ENCODE peak calls at places on chromosomes 1 and 21, in nine cellular contexts. One of them, this sample, is unnamed. For H3K4me1 and H3K36me3, the result is how much of the 10 kb centered on the place peaks cover.

GRCh38 chr1:245060684-245061374 is 94.0 kb upstream of the KIF26B start:
- DNase-seq in IMR-90: peak
- DNase-seq in transverse colon: peak
- DNase-seq in PC-9: no peak
- DNase-seq in HAP-1: no peak
- DNase-seq in psoas muscle: no peak
- DNase-seq in heart right ventricle: no peak
- DNase-seq in mesendoderm: no peak
- DNase-seq in endodermal cell: no peak
- DNase-seq in this sample: no peak

GRCh38 chr1:180643693-180644092 is 11.9 kb downstream of the XPR1 start:
- DNase-seq in IMR-90: peak
- DNase-seq in transverse colon: no peak
- DNase-seq in PC-9: no peak
- DNase-seq in HAP-1: no peak
- DNase-seq in psoas muscle: no peak
- DNase-seq in heart right ventricle: peak
- DNase-seq in mesendoderm: no peak
- DNase-seq in endodermal cell: no peak
- DNase-seq in this sample: no peak

GRCh38 chr1:151680812-151681211 is 35.8 kb downstream of the CELF3 start:
- DNase-seq in IMR-90: peak
- DNase-seq in transverse colon: no peak
- DNase-seq in PC-9: peak
- DNase-seq in HAP-1: no peak
- DNase-seq in psoas muscle: no peak
- DNase-seq in heart right ventricle: no peak
- DNase-seq in mesendoderm: no peak
- DNase-seq in endodermal cell: no peak
- DNase-seq in this sample: no peak

GRCh38 chr21:31987696-31988095 is 114.9 kb downstream of the HUNK start:
- DNase-seq in IMR-90: no peak
- DNase-seq in transverse colon: peak
- DNase-seq in PC-9: no peak
- DNase-seq in HAP-1: no peak
- DNase-seq in psoas muscle: peak
- DNase-seq in heart right ventricle: no peak
- DNase-seq in mesendoderm: no peak
- DNase-seq in endodermal cell: no peak
- DNase-seq in this sample: no peak

GRCh38 chr1:44903261-44903660 is 60.2 kb upstream of the PTCH2 start:
- DNase-seq in IMR-90: peak
- DNase-seq in transverse colon: no peak
- DNase-seq in PC-9: no peak
- DNase-seq in HAP-1: no peak
- DNase-seq in psoas muscle: no peak
- DNase-seq in heart right ventricle: peak
- DNase-seq in mesendoderm: no peak
- DNase-seq in endodermal cell: no peak
- DNase-seq in this sample: peak

GRCh38 chr1:234884701-234885100 is 243.9 kb downstream of the TOMM20 start:
- DNase-seq in IMR-90: no peak
- DNase-seq in transverse colon: no peak
- DNase-seq in PC-9: no peak
- DNase-seq in HAP-1: no peak
- DNase-seq in psoas muscle: no peak
- DNase-seq in heart right ventricle: no peak
- DNase-seq in mesendoderm: no peak
- DNase-seq in endodermal cell: no peak
- DNase-seq in this sample: no peak

GRCh38 chr1:7810395-7810794 is 26.3 kb downstream of the PER3 start:
- DNase-seq in IMR-90: peak
- DNase-seq in transverse colon: no peak
- DNase-seq in PC-9: peak
- DNase-seq in HAP-1: no peak
- DNase-seq in psoas muscle: no peak
- DNase-seq in heart right ventricle: no peak
- DNase-seq in mesendoderm: peak
- DNase-seq in endodermal cell: no peak
- DNase-seq in this sample: no peak

GRCh38 chr1:89312572-89312971 is 39.9 kb upstream of the GBP5 start:
- DNase-seq in IMR-90: no peak
- DNase-seq in transverse colon: no peak
- DNase-seq in PC-9: no peak
- DNase-seq in HAP-1: no peak
- DNase-seq in psoas muscle: no peak
- DNase-seq in heart right ventricle: no peak
- DNase-seq in mesendoderm: no peak
- DNase-seq in endodermal cell: no peak
- DNase-seq in this sample: no peak

GRCh38 chr1:239186487-239186886 is 199.9 kb upstream of the CHRM3 start:
- DNase-seq in IMR-90: no peak
- DNase-seq in transverse colon: no peak
- DNase-seq in PC-9: no peak
- DNase-seq in HAP-1: no peak
- DNase-seq in psoas muscle: no peak
- DNase-seq in heart right ventricle: no peak
- DNase-seq in mesendoderm: no peak
- DNase-seq in endodermal cell: no peak
- DNase-seq in this sample: no peak

GRCh38 chr1:24281591-24281990 is 37.6 kb upstream of the GRHL3 start:
- DNase-seq in IMR-90: no peak
- DNase-seq in transverse colon: no peak
- DNase-seq in PC-9: no peak
- DNase-seq in HAP-1: no peak
- DNase-seq in psoas muscle: no peak
- DNase-seq in heart right ventricle: no peak
- DNase-seq in mesendoderm: no peak
- DNase-seq in endodermal cell: no peak
- DNase-seq in this sample: no peak
- H3K4me1 ChIP-seq in IMR-90: under half
- H3K4me1 ChIP-seq in transverse colon: under half
- H3K4me1 ChIP-seq in PC-9: half or more
- H3K4me1 ChIP-seq in HAP-1: under half
- H3K4me1 ChIP-seq in psoas muscle: under half
- H3K4me1 ChIP-seq in heart right ventricle: under half
- H3K4me1 ChIP-seq in mesendoderm: under half
- H3K4me1 ChIP-seq in endodermal cell: under half
- H3K4me1 ChIP-seq in this sample: under half

GRCh38 chr21:25997788-25998611 is 172.6 kb downstream of the APP start:
- DNase-seq in IMR-90: no peak
- DNase-seq in transverse colon: peak
- DNase-seq in PC-9: peak
- DNase-seq in HAP-1: peak
- DNase-seq in psoas muscle: no peak
- DNase-seq in heart right ventricle: peak
- DNase-seq in mesendoderm: peak
- DNase-seq in endodermal cell: peak
- DNase-seq in this sample: no peak
- H3K36me3 ChIP-seq in IMR-90: under half
- H3K36me3 ChIP-seq in transverse colon: under half
- H3K36me3 ChIP-seq in PC-9: under half
- H3K36me3 ChIP-seq in HAP-1: under half
- H3K36me3 ChIP-seq in psoas muscle: under half
- H3K36me3 ChIP-seq in heart right ventricle: under half
- H3K36me3 ChIP-seq in mesendoderm: under half
- H3K36me3 ChIP-seq in endodermal cell: half or more
- H3K36me3 ChIP-seq in this sample: under half

DNA sequence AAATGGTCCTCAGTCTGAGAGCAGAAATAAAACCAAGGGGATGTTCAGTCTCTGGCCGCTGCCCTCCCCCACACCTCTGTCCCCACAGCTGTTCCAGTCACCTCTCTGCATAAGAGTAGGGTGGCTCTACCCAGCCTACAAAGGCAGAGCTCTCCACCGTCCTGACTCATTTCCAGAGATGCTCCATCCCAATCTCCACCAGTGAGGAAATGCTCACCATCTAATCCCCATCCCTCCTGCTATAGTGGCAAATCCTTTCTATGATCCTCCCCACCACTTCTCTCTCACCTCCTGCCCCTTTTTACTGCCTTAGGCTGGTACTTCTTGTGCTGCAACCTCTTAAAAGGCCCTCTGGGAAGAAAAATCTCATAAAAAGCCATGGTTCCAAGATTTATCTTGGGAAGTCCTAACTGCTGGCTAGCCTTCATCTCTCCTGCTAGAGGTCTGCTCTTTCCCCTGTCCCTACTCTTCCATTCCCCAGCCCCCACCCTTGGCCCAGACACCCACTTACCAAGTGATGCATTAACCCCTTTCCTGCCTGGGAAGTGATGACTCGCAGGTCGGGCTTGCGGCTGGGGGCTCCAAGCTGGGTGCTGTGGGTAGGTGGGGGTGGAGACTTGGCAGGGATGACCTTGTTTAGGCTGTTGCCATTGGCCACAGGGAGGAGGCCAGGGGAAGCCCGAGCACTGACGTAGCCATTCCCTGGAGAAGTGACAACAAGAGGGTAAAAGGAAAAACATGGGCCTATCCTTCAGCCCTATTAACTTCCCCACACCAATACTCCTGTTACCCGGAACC is 23.9 kb downstream of the MEF2D start:
- DNase-seq in IMR-90: peak
- DNase-seq in transverse colon: no peak
- DNase-seq in PC-9: no peak
- DNase-seq in HAP-1: no peak
- DNase-seq in psoas muscle: peak
- DNase-seq in heart right ventricle: no peak
- DNase-seq in mesendoderm: peak
- DNase-seq in endodermal cell: peak
- DNase-seq in this sample: no peak
- H3K4me1 ChIP-seq in IMR-90: under half
- H3K4me1 ChIP-seq in transverse colon: under half
- H3K4me1 ChIP-seq in PC-9: under half
- H3K4me1 ChIP-seq in HAP-1: under half
- H3K4me1 ChIP-seq in psoas muscle: half or more
- H3K4me1 ChIP-seq in heart right ventricle: under half
- H3K4me1 ChIP-seq in mesendoderm: under half
- H3K4me1 ChIP-seq in endodermal cell: under half
- H3K4me1 ChIP-seq in this sample: under half

DNA sequence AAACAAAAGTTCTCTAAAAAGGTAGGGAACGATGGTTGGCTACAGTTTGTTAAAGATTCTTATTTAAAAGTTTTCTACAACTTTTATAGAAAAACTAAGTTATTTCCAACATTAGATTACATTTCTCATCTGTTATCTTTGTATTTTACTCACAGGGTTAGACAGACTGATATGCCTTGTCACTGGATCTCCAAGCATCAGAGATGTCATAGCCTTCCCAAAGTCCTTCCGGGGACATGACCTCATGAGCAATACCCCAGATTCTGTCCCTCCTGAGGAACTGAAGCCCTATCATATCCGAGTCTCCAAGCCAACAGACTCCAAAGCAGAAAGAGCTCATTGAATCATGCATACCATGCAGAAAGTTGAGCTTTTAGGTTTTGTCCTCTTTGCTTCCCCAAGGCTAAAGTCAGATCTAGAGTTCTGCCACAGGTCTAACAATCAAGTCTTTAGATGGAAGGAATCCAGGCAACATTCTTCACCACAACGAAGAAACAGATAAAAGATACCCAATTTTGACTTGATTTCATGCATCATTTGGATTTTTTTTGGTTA is 10.3 kb downstream of the GAS5 start:
- DNase-seq in IMR-90: no peak
- DNase-seq in transverse colon: no peak
- DNase-seq in PC-9: no peak
- DNase-seq in HAP-1: no peak
- DNase-seq in psoas muscle: no peak
- DNase-seq in heart right ventricle: no peak
- DNase-seq in mesendoderm: no peak
- DNase-seq in endodermal cell: no peak
- DNase-seq in this sample: no peak
- H3K36me3 ChIP-seq in IMR-90: under half
- H3K36me3 ChIP-seq in transverse colon: half or more
- H3K36me3 ChIP-seq in PC-9: under half
- H3K36me3 ChIP-seq in HAP-1: half or more
- H3K36me3 ChIP-seq in psoas muscle: half or more
- H3K36me3 ChIP-seq in heart right ventricle: under half
- H3K36me3 ChIP-seq in mesendoderm: under half
- H3K36me3 ChIP-seq in endodermal cell: half or more
- H3K36me3 ChIP-seq in this sample: under half

DNA sequence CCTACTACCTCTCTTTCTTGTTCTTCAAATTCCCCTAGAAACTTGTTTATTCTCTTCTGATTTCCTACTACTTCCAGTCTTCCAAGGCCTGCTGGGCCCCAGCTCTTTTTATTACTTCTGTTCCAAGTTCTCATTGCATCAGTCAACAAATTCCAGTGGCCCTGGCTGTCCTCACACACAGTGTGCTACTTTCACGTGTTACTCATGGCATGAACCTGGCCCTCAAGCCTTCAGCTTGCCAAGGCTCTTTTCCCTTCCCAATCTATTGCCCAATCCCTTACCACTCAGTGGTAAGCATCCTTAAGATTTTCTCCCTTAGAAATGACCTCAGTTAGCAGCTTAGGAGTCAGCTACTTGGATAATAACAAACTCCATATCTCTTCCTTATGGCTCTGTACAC is 613.5 kb downstream of the LMO4 start:
- DNase-seq in IMR-90: peak
- DNase-seq in transverse colon: no peak
- DNase-seq in PC-9: no peak
- DNase-seq in HAP-1: no peak
- DNase-seq in psoas muscle: peak
- DNase-seq in heart right ventricle: no peak
- DNase-seq in mesendoderm: peak
- DNase-seq in endodermal cell: no peak
- DNase-seq in this sample: no peak
- H3K4me1 ChIP-seq in IMR-90: under half
- H3K4me1 ChIP-seq in transverse colon: under half
- H3K4me1 ChIP-seq in PC-9: under half
- H3K4me1 ChIP-seq in HAP-1: under half
- H3K4me1 ChIP-seq in psoas muscle: under half
- H3K4me1 ChIP-seq in heart right ventricle: under half
- H3K4me1 ChIP-seq in mesendoderm: under half
- H3K4me1 ChIP-seq in endodermal cell: under half
- H3K4me1 ChIP-seq in this sample: under half

DNA sequence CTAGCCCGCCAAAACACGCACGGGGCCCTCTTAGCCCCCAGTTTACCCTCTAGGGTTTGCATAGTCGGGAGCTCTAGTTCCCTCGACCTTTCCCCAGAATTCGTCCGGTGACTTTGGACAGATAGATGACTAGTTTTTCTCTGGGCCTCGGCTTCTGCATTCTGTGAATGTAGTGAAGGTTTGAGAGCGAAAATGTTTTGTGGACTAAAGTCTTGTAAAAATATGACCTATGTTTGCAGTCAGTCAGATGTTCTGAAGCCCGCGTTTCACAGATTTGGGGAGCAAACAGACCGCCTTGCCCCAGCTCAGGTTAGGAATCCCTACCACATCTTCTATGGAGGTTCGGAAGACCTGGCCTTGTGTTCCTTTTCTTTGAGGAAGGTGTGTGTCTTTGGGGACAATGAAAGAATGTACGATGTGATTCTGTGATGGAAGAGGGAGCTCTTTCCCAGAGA is 401 bp downstream of the UQCRH start:
- DNase-seq in IMR-90: no peak
- DNase-seq in transverse colon: no peak
- DNase-seq in PC-9: no peak
- DNase-seq in HAP-1: no peak
- DNase-seq in psoas muscle: no peak
- DNase-seq in heart right ventricle: no peak
- DNase-seq in mesendoderm: peak
- DNase-seq in endodermal cell: no peak
- DNase-seq in this sample: no peak
- H3K36me3 ChIP-seq in IMR-90: under half
- H3K36me3 ChIP-seq in transverse colon: under half
- H3K36me3 ChIP-seq in PC-9: under half
- H3K36me3 ChIP-seq in HAP-1: under half
- H3K36me3 ChIP-seq in psoas muscle: under half
- H3K36me3 ChIP-seq in heart right ventricle: under half
- H3K36me3 ChIP-seq in mesendoderm: under half
- H3K36me3 ChIP-seq in endodermal cell: under half
- H3K36me3 ChIP-seq in this sample: under half

This sample was measured in thoracic aorta.